ENCODE peak calls at places on chromosomes 5 and 9, in five cellular contexts. B is foreskin fibroblast, W is mesendoderm, Z is brain microvascular endothelial cell, Y is GM12878. G is an unnamed sample.

GRCh38 chr5:1264211-1264610 is 30.7 kb downstream of the TERT start:
- DNase-seq in B (no peak), W (no peak), Z (no peak), Y (no peak), G (no peak)

GRCh38 chr5:112210430-112211005 is 208.6 kb downstream of the EPB41L4A start:
- DNase-seq in B (peak), W (peak), Z (peak), Y (no peak), G (peak)

GRCh38 chr5:591746-592145 is 20.4 kb upstream of the CEP72 start:
- DNase-seq in B (no peak), W (no peak), Z (no peak), Y (no peak), G (no peak)

GRCh38 chr5:180214870-180215737 is 6.1 kb upstream of the RASGEF1C start:
- DNase-seq in B (no peak), W (no peak), Z (no peak), Y (no peak), G (no peak)

GRCh38 chr5:146222002-146222401 is 18.6 kb downstream of the RBM27 start:
- DNase-seq in B (no peak), W (no peak), Z (no peak), Y (no peak), G (no peak)

GRCh38 chr5:73722224-73722623 is 96.2 kb downstream of the ARHGEF28 start:
- DNase-seq in B (peak), W (no peak), Z (no peak), Y (no peak), G (no peak)

GRCh38 chr9:114898741-114899140 is 31.6 kb downstream of the TNFSF8 start:
- DNase-seq in B (no peak), W (peak), Z (no peak), Y (no peak), G (no peak)

GRCh38 chr5:96114736-96115466 is 153.2 kb upstream of the ELL2 start:
- DNase-seq in B (peak), W (no peak), Z (peak), Y (no peak), G (no peak)

GRCh38 chr5:139524446-139524845 is 36.7 kb upstream of the UBE2D2 start:
- DNase-seq in B (no peak), W (no peak), Z (no peak), Y (no peak), G (no peak)

GRCh38 chr5:131846536-131846935 is 49.7 kb upstream of the FNIP1 start:
- DNase-seq in B (no peak), W (no peak), Z (no peak), Y (no peak), G (no peak)

GRCh38 chr9:5610491-5610890 is 18.4 kb upstream of the RIC1 start:
- DNase-seq in B (no peak), W (no peak), Z (no peak), Y (no peak), G (no peak)

GRCh38 chr9:127178646-127179632 is 56.5 kb upstream of the ANGPTL2 start:
- DNase-seq in B (no peak), W (no peak), Z (no peak), Y (no peak), G (peak)

GRCh38 chr5:164076571-164076970 is 571.2 kb downstream of the MAT2B start:
- DNase-seq in B (no peak), W (peak), Z (no peak), Y (no peak), G (no peak)

GRCh38 chr5:148963679-148964078 is 99.2 kb downstream of the SH3TC2 start:
- DNase-seq in B (no peak), W (no peak), Z (no peak), Y (no peak), G (no peak)

GRCh38 chr5:138981131-138981530 is 106.0 kb upstream of the LRRTM2 start:
- DNase-seq in B (no peak), W (no peak), Z (peak), Y (no peak), G (no peak)

GRCh38 chr9:21833090-21833801 is 30.8 kb downstream of the MTAP start:
- DNase-seq in B (no peak), W (no peak), Z (no peak), Y (peak), G (no peak)

GRCh38 chr9:4921449-4921848 is 63.6 kb upstream of the JAK2 start:
- DNase-seq in B (no peak), W (no peak), Z (no peak), Y (no peak), G (no peak)

GRCh38 chr5:109250533-109251329 is 159.0 kb downstream of the PJA2 start:
- DNase-seq in B (no peak), W (no peak), Z (no peak), Y (no peak), G (no peak)

GRCh38 chr9:89400398-89401116 is 82.3 kb downstream of the SECISBP2 start:
- DNase-seq in B (no peak), W (no peak), Z (no peak), Y (no peak), G (no peak)

GRCh38 chr9:87515588-87516221 is 18.0 kb downstream of the DAPK1 start:
- DNase-seq in B (no peak), W (no peak), Z (no peak), Y (no peak), G (no peak)

GRCh38 chr9:87517732-87518131 is 20.1 kb downstream of the DAPK1 start:
- DNase-seq in B (no peak), W (no peak), Z (no peak), Y (no peak), G (no peak)

GRCh38 chr9:87515086-87515485 is 17.4 kb downstream of the DAPK1 start:
- DNase-seq in B (no peak), W (no peak), Z (no peak), Y (no peak), G (no peak)

GRCh38 chr9:87516222-87516930 is 18.7 kb downstream of the DAPK1 start:
- DNase-seq in B (no peak), W (peak), Z (peak), Y (no peak), G (no peak)

DNA sequence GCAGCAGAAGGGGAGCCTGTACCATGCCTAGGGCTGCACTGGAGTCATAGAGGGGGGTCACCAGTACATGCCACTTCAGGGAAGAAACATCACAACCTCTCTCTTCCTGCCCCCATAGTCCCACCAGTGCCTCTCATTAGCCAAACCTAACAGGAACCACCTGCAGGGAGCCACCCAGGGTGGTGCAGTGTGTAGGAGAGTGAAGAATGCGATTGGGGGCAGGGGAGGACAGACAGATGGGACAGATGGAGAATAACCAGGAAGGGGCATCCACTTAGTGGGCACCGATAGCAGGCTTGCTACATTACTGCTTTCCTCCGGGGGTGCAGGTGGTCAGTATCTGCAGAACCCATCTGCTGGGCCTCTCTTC is 19.2 kb downstream of the DAPK1 start:
- DNase-seq in B (no peak), W (no peak), Z (no peak), Y (no peak), G (no peak)
- H3K4me3 ChIP-seq in B (no peak), W (no peak), Z (no peak), Y (no peak), G (no peak)

DNA sequence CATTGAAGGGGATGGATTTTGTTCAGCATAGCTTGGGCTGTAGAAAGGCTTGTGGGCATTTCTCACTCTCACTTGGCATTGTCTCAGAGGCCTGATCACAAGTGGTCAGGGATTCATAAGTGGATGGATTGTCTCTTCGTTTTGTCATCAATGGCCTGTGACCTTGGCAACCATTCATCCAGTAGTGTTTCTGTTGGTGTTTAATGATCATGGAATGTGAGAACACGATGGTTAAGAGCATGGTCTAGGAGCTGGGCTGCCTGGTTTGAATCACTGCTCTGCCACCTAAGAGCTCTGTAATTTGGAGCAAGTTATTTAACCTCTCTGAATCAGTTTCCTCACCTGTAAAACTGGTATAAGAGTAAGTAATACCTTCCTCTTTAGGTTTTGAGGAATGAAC is 430.1 kb upstream of the MEF2C start:
- DNase-seq in B (peak), W (peak), Z (peak), Y (no peak), G (no peak)
- H3K4me3 ChIP-seq in B (no peak), W (no peak), Z (no peak), Y (no peak), G (no peak)

DNA sequence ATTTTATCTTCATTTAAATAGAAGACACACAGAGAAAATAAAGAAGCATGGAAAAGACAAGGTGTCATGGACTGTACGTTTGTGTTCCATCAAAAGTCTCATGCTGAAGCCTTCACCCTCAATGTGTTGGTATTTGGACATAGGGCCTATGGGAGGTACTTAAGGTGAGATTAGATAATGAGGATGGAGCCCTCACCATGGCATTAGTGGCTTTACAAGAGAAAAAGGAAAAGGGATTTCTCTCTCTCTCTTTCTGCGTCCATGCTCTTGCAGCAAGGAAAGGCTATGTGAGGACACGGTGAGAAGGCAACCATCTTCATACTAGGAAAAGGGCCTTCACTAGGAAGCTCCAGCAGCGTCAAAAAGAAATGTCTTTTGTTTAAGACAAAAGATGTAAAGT is 797.0 kb upstream of the CDH10 start:
- DNase-seq in B (no peak), W (peak), Z (no peak), Y (no peak), G (no peak)
- H3K4me3 ChIP-seq in B (no peak), W (no peak), Z (no peak), Y (no peak), G (no peak)

DNA sequence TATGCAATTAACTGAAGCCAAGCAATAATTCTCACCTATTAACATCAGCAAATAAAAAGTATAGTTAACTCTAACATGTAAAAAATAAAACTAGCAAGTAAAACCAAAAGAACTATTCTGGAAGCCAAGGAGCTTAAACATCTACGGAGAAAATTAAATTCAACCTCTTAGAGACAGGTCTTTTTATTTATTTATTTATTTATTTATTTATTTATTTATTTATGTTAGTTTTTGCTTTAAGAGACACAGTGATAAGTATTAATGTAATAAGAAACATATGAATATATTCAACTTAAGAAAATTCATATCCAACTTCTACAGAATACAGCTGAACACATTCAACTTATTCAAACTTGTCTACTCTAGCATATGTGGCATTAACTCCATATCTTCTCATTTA is 472.1 kb upstream of the IZUMO3 start:
- DNase-seq in B (no peak), W (no peak), Z (no peak), Y (no peak), G (no peak)
- H3K4me3 ChIP-seq in B (no peak), W (no peak), Z (no peak), Y (no peak), G (no peak)